ENCODE peak calls at places on chromosomes 5 and 9, in four cellular contexts. One of them, this sample, is unnamed.

GRCh38 chr5:53262348-53262970 is 152.9 kb upstream of the MOCS2 start:
- DNase-seq in CD8-positive, alpha-beta memory T cell: no peak
- DNase-seq in NCI-H1092: no peak
- DNase-seq in iPS-NIHi11: peak
- DNase-seq in this sample: no peak

GRCh38 chr5:120895659-120896058 is 431.6 kb downstream of the PRR16 start:
- DNase-seq in CD8-positive, alpha-beta memory T cell: no peak
- DNase-seq in NCI-H1092: no peak
- DNase-seq in iPS-NIHi11: no peak
- DNase-seq in this sample: no peak

GRCh38 chr9:24616858-24617257 is 71.2 kb upstream of the IZUMO3 start:
- DNase-seq in CD8-positive, alpha-beta memory T cell: no peak
- DNase-seq in NCI-H1092: no peak
- DNase-seq in iPS-NIHi11: no peak
- DNase-seq in this sample: no peak

GRCh38 chr9:137353223-137354152 is 51.4 kb upstream of the NRARP start:
- DNase-seq in CD8-positive, alpha-beta memory T cell: no peak
- DNase-seq in NCI-H1092: no peak
- DNase-seq in iPS-NIHi11: no peak
- DNase-seq in this sample: no peak

GRCh38 chr9:107465467-107466451 is 23.8 kb downstream of the KLF4 start:
- DNase-seq in CD8-positive, alpha-beta memory T cell: no peak
- DNase-seq in NCI-H1092: no peak
- DNase-seq in iPS-NIHi11: peak
- DNase-seq in this sample: no peak

GRCh38 chr5:156500755-156501154 is 173.8 kb downstream of the SGCD start:
- DNase-seq in CD8-positive, alpha-beta memory T cell: no peak
- DNase-seq in NCI-H1092: no peak
- DNase-seq in iPS-NIHi11: no peak
- DNase-seq in this sample: no peak

GRCh38 chr9:85508616-85509015 is 233.1 kb downstream of the AGTPBP1 start:
- DNase-seq in CD8-positive, alpha-beta memory T cell: no peak
- DNase-seq in NCI-H1092: no peak
- DNase-seq in iPS-NIHi11: peak
- DNase-seq in this sample: no peak

GRCh38 chr5:1760656-1761452 is 38.8 kb downstream of the MRPL36 start:
- DNase-seq in CD8-positive, alpha-beta memory T cell: no peak
- DNase-seq in NCI-H1092: no peak
- DNase-seq in iPS-NIHi11: no peak
- DNase-seq in this sample: no peak

GRCh38 chr5:139696894-139697658 is 48.9 kb downstream of the CXXC5 start:
- DNase-seq in CD8-positive, alpha-beta memory T cell: no peak
- DNase-seq in NCI-H1092: no peak
- DNase-seq in iPS-NIHi11: peak
- DNase-seq in this sample: no peak

This sample was measured in NCI-H2081 treated with DMSO at 0.1 percent for 48 hours.